ENCODE peak calls at places on chromosome 17, in ten cellular contexts. One of them, this sample, is unnamed.

GRCh38 chr17:58172369-58173071 is 5.7 kb downstream of the OR4D2 start:
- DNase-seq in ELF-1: peak
- DNase-seq in GM04504: no peak
- DNase-seq in HepG2: peak
- DNase-seq in glutamatergic neuron: no peak
- DNase-seq in nephron progenitor cell: no peak
- DNase-seq in activated T-helper 1 cell treated with anti-CD3 and anti-CD28 coated beads, Interleukin-12 subunit alpha, Interleukin-12 subunit beta, Interleukin-2, Interleukin-4 antibody, amounts not matched to agents 30 ng/mL and 10 ng/mL and 1 ng/mL, durations not matched to agents 14 hours and 24 hours and 36 hours: peak
- DNase-seq in T-helper 1 cell: no peak
- DNase-seq in cerebellar cortex: peak
- DNase-seq in AG09319: no peak
- DNase-seq in this sample: peak

GRCh38 chr17:76089680-76090516 is 10.9 kb downstream of the ZACN start:
- DNase-seq in ELF-1: no peak
- DNase-seq in GM04504: no peak
- DNase-seq in HepG2: no peak
- DNase-seq in glutamatergic neuron: no peak
- DNase-seq in nephron progenitor cell: no peak
- DNase-seq in activated T-helper 1 cell treated with anti-CD3 and anti-CD28 coated beads, Interleukin-12 subunit alpha, Interleukin-12 subunit beta, Interleukin-2, Interleukin-4 antibody, amounts not matched to agents 30 ng/mL and 10 ng/mL and 1 ng/mL, durations not matched to agents 14 hours and 24 hours and 36 hours: no peak
- DNase-seq in T-helper 1 cell: no peak
- DNase-seq in cerebellar cortex: no peak
- DNase-seq in AG09319: no peak
- DNase-seq in this sample: no peak

GRCh38 chr17:57400648-57401047 is 144.3 kb downstream of the MSI2 start:
- DNase-seq in ELF-1: no peak
- DNase-seq in GM04504: no peak
- DNase-seq in HepG2: no peak
- DNase-seq in glutamatergic neuron: no peak
- DNase-seq in nephron progenitor cell: no peak
- DNase-seq in activated T-helper 1 cell treated with anti-CD3 and anti-CD28 coated beads, Interleukin-12 subunit alpha, Interleukin-12 subunit beta, Interleukin-2, Interleukin-4 antibody, amounts not matched to agents 30 ng/mL and 10 ng/mL and 1 ng/mL, durations not matched to agents 14 hours and 24 hours and 36 hours: no peak
- DNase-seq in T-helper 1 cell: no peak
- DNase-seq in cerebellar cortex: no peak
- DNase-seq in AG09319: no peak
- DNase-seq in this sample: no peak

GRCh38 chr17:77253611-77254051 is 112.9 kb downstream of the SEC14L1 start:
- DNase-seq in ELF-1: no peak
- DNase-seq in GM04504: no peak
- DNase-seq in HepG2: no peak
- DNase-seq in glutamatergic neuron: no peak
- DNase-seq in nephron progenitor cell: no peak
- DNase-seq in activated T-helper 1 cell treated with anti-CD3 and anti-CD28 coated beads, Interleukin-12 subunit alpha, Interleukin-12 subunit beta, Interleukin-2, Interleukin-4 antibody, amounts not matched to agents 30 ng/mL and 10 ng/mL and 1 ng/mL, durations not matched to agents 14 hours and 24 hours and 36 hours: no peak
- DNase-seq in T-helper 1 cell: no peak
- DNase-seq in cerebellar cortex: no peak
- DNase-seq in AG09319: no peak
- DNase-seq in this sample: no peak

GRCh38 chr17:72456026-72456569 is 335.3 kb downstream of the SOX9 start:
- DNase-seq in ELF-1: no peak
- DNase-seq in GM04504: no peak
- DNase-seq in HepG2: peak
- DNase-seq in glutamatergic neuron: no peak
- DNase-seq in nephron progenitor cell: no peak
- DNase-seq in activated T-helper 1 cell treated with anti-CD3 and anti-CD28 coated beads, Interleukin-12 subunit alpha, Interleukin-12 subunit beta, Interleukin-2, Interleukin-4 antibody, amounts not matched to agents 30 ng/mL and 10 ng/mL and 1 ng/mL, durations not matched to agents 14 hours and 24 hours and 36 hours: no peak
- DNase-seq in T-helper 1 cell: no peak
- DNase-seq in cerebellar cortex: no peak
- DNase-seq in AG09319: no peak
- DNase-seq in this sample: no peak

GRCh38 chr17:63398680-63399079 is 47.4 kb downstream of the CYB561 start:
- DNase-seq in ELF-1: no peak
- DNase-seq in GM04504: no peak
- DNase-seq in HepG2: no peak
- DNase-seq in glutamatergic neuron: no peak
- DNase-seq in nephron progenitor cell: no peak
- DNase-seq in activated T-helper 1 cell treated with anti-CD3 and anti-CD28 coated beads, Interleukin-12 subunit alpha, Interleukin-12 subunit beta, Interleukin-2, Interleukin-4 antibody, amounts not matched to agents 30 ng/mL and 10 ng/mL and 1 ng/mL, durations not matched to agents 14 hours and 24 hours and 36 hours: no peak
- DNase-seq in T-helper 1 cell: no peak
- DNase-seq in cerebellar cortex: no peak
- DNase-seq in AG09319: no peak
- DNase-seq in this sample: no peak

GRCh38 chr17:1999557-2000251 is 25.4 kb downstream of the RTN4RL1 start:
- DNase-seq in ELF-1: peak
- DNase-seq in GM04504: peak
- DNase-seq in HepG2: peak
- DNase-seq in glutamatergic neuron: peak
- DNase-seq in nephron progenitor cell: no peak
- DNase-seq in activated T-helper 1 cell treated with anti-CD3 and anti-CD28 coated beads, Interleukin-12 subunit alpha, Interleukin-12 subunit beta, Interleukin-2, Interleukin-4 antibody, amounts not matched to agents 30 ng/mL and 10 ng/mL and 1 ng/mL, durations not matched to agents 14 hours and 24 hours and 36 hours: no peak
- DNase-seq in T-helper 1 cell: no peak
- DNase-seq in cerebellar cortex: peak
- DNase-seq in AG09319: no peak
- DNase-seq in this sample: no peak

GRCh38 chr17:47744168-47745036 is 11.4 kb downstream of the TBX21 start:
- DNase-seq in ELF-1: no peak
- DNase-seq in GM04504: no peak
- DNase-seq in HepG2: no peak
- DNase-seq in glutamatergic neuron: no peak
- DNase-seq in nephron progenitor cell: no peak
- DNase-seq in activated T-helper 1 cell treated with anti-CD3 and anti-CD28 coated beads, Interleukin-12 subunit alpha, Interleukin-12 subunit beta, Interleukin-2, Interleukin-4 antibody, amounts not matched to agents 30 ng/mL and 10 ng/mL and 1 ng/mL, durations not matched to agents 14 hours and 24 hours and 36 hours: no peak
- DNase-seq in T-helper 1 cell: no peak
- DNase-seq in cerebellar cortex: no peak
- DNase-seq in AG09319: no peak
- DNase-seq in this sample: no peak

GRCh38 chr17:77235370-77236080 is 94.8 kb downstream of the SEC14L1 start:
- DNase-seq in ELF-1: no peak
- DNase-seq in GM04504: peak
- DNase-seq in HepG2: no peak
- DNase-seq in glutamatergic neuron: no peak
- DNase-seq in nephron progenitor cell: no peak
- DNase-seq in activated T-helper 1 cell treated with anti-CD3 and anti-CD28 coated beads, Interleukin-12 subunit alpha, Interleukin-12 subunit beta, Interleukin-2, Interleukin-4 antibody, amounts not matched to agents 30 ng/mL and 10 ng/mL and 1 ng/mL, durations not matched to agents 14 hours and 24 hours and 36 hours: no peak
- DNase-seq in T-helper 1 cell: no peak
- DNase-seq in cerebellar cortex: no peak
- DNase-seq in AG09319: peak
- DNase-seq in this sample: no peak

GRCh38 chr17:46194393-46195216 is 1.4 kb upstream of the KANSL1 start:
- DNase-seq in ELF-1: no peak
- DNase-seq in GM04504: no peak
- DNase-seq in HepG2: no peak
- DNase-seq in glutamatergic neuron: no peak
- DNase-seq in nephron progenitor cell: peak
- DNase-seq in activated T-helper 1 cell treated with anti-CD3 and anti-CD28 coated beads, Interleukin-12 subunit alpha, Interleukin-12 subunit beta, Interleukin-2, Interleukin-4 antibody, amounts not matched to agents 30 ng/mL and 10 ng/mL and 1 ng/mL, durations not matched to agents 14 hours and 24 hours and 36 hours: peak
- DNase-seq in T-helper 1 cell: peak
- DNase-seq in cerebellar cortex: peak
- DNase-seq in AG09319: no peak
- DNase-seq in this sample: no peak

GRCh38 chr17:42365136-42365535 is 23.1 kb downstream of the STAT3 start:
- DNase-seq in ELF-1: no peak
- DNase-seq in GM04504: no peak
- DNase-seq in HepG2: no peak
- DNase-seq in glutamatergic neuron: no peak
- DNase-seq in nephron progenitor cell: no peak
- DNase-seq in activated T-helper 1 cell treated with anti-CD3 and anti-CD28 coated beads, Interleukin-12 subunit alpha, Interleukin-12 subunit beta, Interleukin-2, Interleukin-4 antibody, amounts not matched to agents 30 ng/mL and 10 ng/mL and 1 ng/mL, durations not matched to agents 14 hours and 24 hours and 36 hours: no peak
- DNase-seq in T-helper 1 cell: no peak
- DNase-seq in cerebellar cortex: no peak
- DNase-seq in AG09319: no peak
- DNase-seq in this sample: peak

GRCh38 chr17:12545877-12546513 is 119.7 kb upstream of the MYOCD start:
- DNase-seq in ELF-1: peak
- DNase-seq in GM04504: no peak
- DNase-seq in HepG2: peak
- DNase-seq in glutamatergic neuron: no peak
- DNase-seq in nephron progenitor cell: peak
- DNase-seq in activated T-helper 1 cell treated with anti-CD3 and anti-CD28 coated beads, Interleukin-12 subunit alpha, Interleukin-12 subunit beta, Interleukin-2, Interleukin-4 antibody, amounts not matched to agents 30 ng/mL and 10 ng/mL and 1 ng/mL, durations not matched to agents 14 hours and 24 hours and 36 hours: no peak
- DNase-seq in T-helper 1 cell: no peak
- DNase-seq in cerebellar cortex: peak
- DNase-seq in AG09319: no peak
- DNase-seq in this sample: peak

GRCh38 chr17:40316571-40317344 is 7.8 kb downstream of the RARA start:
- DNase-seq in ELF-1: peak
- DNase-seq in GM04504: peak
- DNase-seq in HepG2: peak
- DNase-seq in glutamatergic neuron: peak
- DNase-seq in nephron progenitor cell: peak
- DNase-seq in activated T-helper 1 cell treated with anti-CD3 and anti-CD28 coated beads, Interleukin-12 subunit alpha, Interleukin-12 subunit beta, Interleukin-2, Interleukin-4 antibody, amounts not matched to agents 30 ng/mL and 10 ng/mL and 1 ng/mL, durations not matched to agents 14 hours and 24 hours and 36 hours: no peak
- DNase-seq in T-helper 1 cell: no peak
- DNase-seq in cerebellar cortex: peak
- DNase-seq in AG09319: no peak
- DNase-seq in this sample: no peak

GRCh38 chr17:35097776-35098175 is 21.9 kb downstream of the RAD51D start:
- DNase-seq in ELF-1: no peak
- DNase-seq in GM04504: no peak
- DNase-seq in HepG2: no peak
- DNase-seq in glutamatergic neuron: no peak
- DNase-seq in nephron progenitor cell: no peak
- DNase-seq in activated T-helper 1 cell treated with anti-CD3 and anti-CD28 coated beads, Interleukin-12 subunit alpha, Interleukin-12 subunit beta, Interleukin-2, Interleukin-4 antibody, amounts not matched to agents 30 ng/mL and 10 ng/mL and 1 ng/mL, durations not matched to agents 14 hours and 24 hours and 36 hours: no peak
- DNase-seq in T-helper 1 cell: no peak
- DNase-seq in cerebellar cortex: no peak
- DNase-seq in AG09319: no peak
- DNase-seq in this sample: no peak

GRCh38 chr17:78474631-78475146 is 96.2 kb downstream of the PGS1 start:
- DNase-seq in ELF-1: no peak
- DNase-seq in GM04504: no peak
- DNase-seq in HepG2: no peak
- DNase-seq in glutamatergic neuron: no peak
- DNase-seq in nephron progenitor cell: no peak
- DNase-seq in activated T-helper 1 cell treated with anti-CD3 and anti-CD28 coated beads, Interleukin-12 subunit alpha, Interleukin-12 subunit beta, Interleukin-2, Interleukin-4 antibody, amounts not matched to agents 30 ng/mL and 10 ng/mL and 1 ng/mL, durations not matched to agents 14 hours and 24 hours and 36 hours: peak
- DNase-seq in T-helper 1 cell: no peak
- DNase-seq in cerebellar cortex: no peak
- DNase-seq in AG09319: no peak
- DNase-seq in this sample: peak

This sample was measured in T-helper 2 cell.